ENCODE peak calls at places on chromosome 6, in five cellular contexts. T is GM23338, L is neural progenitor cell, V is GM23248, U is HCT116. Z is an unnamed sample.

GRCh38 chr6:43436577-43437282 is 9.4 kb downstream of the ABCC10 start:
- DNase-seq in L (no peak), V (peak), U (no peak), T (no peak), Z (peak)

GRCh38 chr6:98947411-98948292 is at the start of gene FBXL4:
- DNase-seq in T (peak), U (peak), L (peak), V (peak), Z (peak)

GRCh38 chr6:116330511-116330910 is 40.2 kb upstream of the DSE start:
- DNase-seq in U (no peak), T (no peak), V (peak), L (no peak), Z (no peak)

GRCh38 chr6:69933239-69933638 is 66.9 kb downstream of the COL19A1 start:
- DNase-seq in V (peak), L (no peak), T (peak), U (no peak), Z (no peak)

GRCh38 chr6:53744321-53744720 is 50.5 kb upstream of the LRRC1 start:
- DNase-seq in V (no peak), T (no peak), U (no peak), L (no peak), Z (peak)

GRCh38 chr6:20845592-20845991 is 311.3 kb downstream of the CDKAL1 start:
- DNase-seq in V (no peak), L (no peak), U (no peak), T (no peak), Z (no peak)

GRCh38 chr6:135145509-135145865 is 35.6 kb upstream of the MYB start:
- DNase-seq in U (no peak), L (no peak), V (peak), T (no peak), Z (no peak)

GRCh38 chr6:14372738-14373484 is 255.3 kb downstream of the CD83 start:
- DNase-seq in V (no peak), T (no peak), L (no peak), U (no peak), Z (no peak)

GRCh38 chr6:40473026-40473425 is 114.1 kb downstream of the LRFN2 start:
- DNase-seq in T (no peak), L (no peak), V (no peak), U (no peak), Z (no peak)

GRCh38 chr6:133893324-133893692 is 4.4 kb downstream of the TCF21 start:
- DNase-seq in T (no peak), U (no peak), V (no peak), L (no peak), Z (no peak)
- H3K4me3 ChIP-seq in T (peak), U (no peak), V (no peak), L (peak), Z (no peak)

DNA sequence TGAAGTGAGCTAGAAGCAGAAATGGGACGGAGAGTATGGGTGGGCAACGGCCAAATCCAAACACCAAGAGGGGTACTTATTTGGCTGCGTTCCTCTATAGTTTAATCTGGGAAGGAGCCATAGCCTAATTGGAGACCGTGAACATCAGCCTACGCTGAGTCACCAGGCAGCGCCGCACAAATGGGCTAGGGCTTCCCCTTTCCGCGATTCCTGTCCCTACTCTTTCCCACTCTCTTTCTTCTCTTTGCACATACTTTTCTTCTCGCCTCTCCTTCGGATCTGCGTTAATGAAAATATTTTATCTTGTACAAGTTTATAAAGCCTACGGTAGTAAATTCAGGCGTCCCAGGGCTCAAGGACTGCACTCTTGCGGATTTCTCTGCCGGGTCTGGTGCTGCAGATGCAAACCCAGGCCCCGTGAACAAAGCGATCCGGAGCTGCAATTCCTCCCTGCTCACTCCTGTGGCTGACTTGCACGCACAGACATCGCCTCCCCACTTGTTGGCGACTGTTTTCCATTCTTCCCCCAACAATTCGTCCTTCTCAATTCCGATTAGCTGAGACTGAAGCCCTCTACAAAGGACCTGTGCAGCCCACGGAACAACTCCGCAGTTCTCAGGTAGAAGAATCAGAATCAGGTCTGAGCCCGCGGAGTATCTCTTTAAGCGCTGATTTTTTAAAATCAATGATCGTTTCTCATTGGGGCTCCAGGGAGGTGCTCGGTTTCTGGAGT is 4.2 kb upstream of the TBX18 start:
- DNase-seq in U (no peak), L (peak), V (peak), T (peak), Z (no peak)
- TF ChIP-seq EZH2 in U (no peak), L (peak), V (peak), T (peak), Z (peak)

GRCh38 chr6:16683524-16684194 is 77.6 kb downstream of the ATXN1 start:
- DNase-seq in L (no peak), V (peak), T (no peak), U (peak), Z (no peak)
- TF ChIP-seq EZH2phosphoT487 in L (no peak), V (no peak), T (no peak), U (no peak), Z (no peak)

GRCh38 chr6:88882536-88882935 is 80.9 kb downstream of the RNGTT start:
- DNase-seq in U (no peak), L (peak), V (no peak), T (peak), Z (no peak)
- H3K4me3 ChIP-seq in U (no peak), L (no peak), V (no peak), T (no peak), Z (no peak)

GRCh38 chr6:28635547-28636158 is 110.0 kb downstream of the GPX5 start:
- DNase-seq in U (no peak), L (peak), V (peak), T (peak), Z (no peak)
- TF ChIP-seq EZH2 in U (no peak), L (peak), V (no peak), T (no peak), Z (no peak)

DNA sequence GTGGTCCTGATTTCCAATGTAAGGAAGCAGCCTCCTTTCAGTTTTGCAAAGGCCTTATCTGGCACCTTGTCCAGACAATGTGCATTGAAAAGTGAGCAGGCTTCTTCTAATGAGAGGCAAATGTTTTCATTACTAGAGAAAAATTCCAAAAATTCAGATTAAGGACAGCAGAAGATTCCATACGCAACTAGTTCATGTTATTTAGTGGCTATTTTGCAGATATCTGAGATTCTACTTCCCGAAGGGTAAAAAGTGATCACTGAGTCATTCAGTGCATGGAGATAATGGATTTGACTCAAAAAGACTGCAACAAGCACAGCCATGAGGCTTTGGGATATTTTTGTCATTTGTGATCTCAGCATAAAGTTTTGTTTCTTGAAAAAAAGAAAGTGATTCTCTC is 29.9 kb downstream of the METTL24 start:
- DNase-seq in T (no peak), V (peak), U (no peak), L (no peak), Z (no peak)
- TF ChIP-seq EZH2phosphoT487 in T (no peak), V (no peak), U (no peak), L (no peak), Z (no peak)

GRCh38 chr6:39260953-39261352 is 31.7 kb upstream of the KCNK5 start:
- DNase-seq in T (no peak), L (no peak), V (no peak), U (no peak), Z (no peak)

GRCh38 chr6:39260451-39260850 is 31.2 kb upstream of the KCNK5 start:
- DNase-seq in U (no peak), L (no peak), V (no peak), T (no peak), Z (no peak)

GRCh38 chr6:39266782-39267355 is 37.6 kb upstream of the KCNK5 start:
- DNase-seq in U (no peak), V (no peak), T (no peak), L (no peak), Z (no peak)

GRCh38 chr6:39266375-39266774 is 37.1 kb upstream of the KCNK5 start:
- DNase-seq in T (no peak), L (no peak), U (no peak), V (no peak), Z (no peak)

DNA sequence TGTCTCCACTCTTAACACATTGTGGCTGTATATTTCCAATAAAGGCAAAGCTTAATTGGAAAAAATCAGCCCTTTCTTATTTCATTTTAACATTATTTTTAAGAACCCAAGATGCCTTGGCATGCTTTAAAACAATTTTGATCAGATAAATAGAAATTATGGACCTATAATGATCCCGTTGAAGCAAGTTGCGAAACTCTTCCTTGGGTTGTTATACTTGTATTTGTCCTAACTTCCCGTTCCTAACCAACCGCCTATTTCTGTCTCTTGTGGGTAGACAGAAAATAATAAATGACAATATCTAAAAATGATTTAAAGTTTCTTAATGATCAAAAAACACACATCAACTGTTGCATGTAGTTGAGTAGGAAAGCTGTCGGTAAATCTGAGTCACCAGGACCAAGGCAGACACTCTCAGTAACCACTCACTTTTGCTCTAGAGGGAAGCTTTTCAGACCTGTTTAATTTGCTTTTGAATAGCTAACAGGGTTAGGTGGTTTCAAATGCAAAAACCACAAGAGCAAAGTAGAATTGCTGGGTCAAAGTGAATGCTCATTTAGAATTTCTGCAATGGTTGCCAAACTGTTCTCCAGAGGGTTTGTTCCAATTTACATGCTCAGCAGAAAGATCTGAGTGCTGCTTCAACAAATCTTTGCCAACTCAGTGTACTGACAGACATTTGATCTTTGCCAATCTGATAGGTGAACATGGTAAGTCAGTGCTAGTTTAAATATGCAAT is 34.2 kb upstream of the KCNK5 start:
- DNase-seq in T (peak), L (no peak), V (no peak), U (no peak), Z (no peak)
- H3K4me3 ChIP-seq in T (no peak), L (no peak), V (no peak), U (no peak), Z (no peak)

GRCh38 chr6:105646391-105646867 is 243.5 kb upstream of the PREP start:
- DNase-seq in T (no peak), V (peak), L (no peak), U (no peak), Z (no peak)
- TF ChIP-seq EZH2 in T (no peak), V (no peak), L (no peak), U (no peak), Z (no peak)

DNA sequence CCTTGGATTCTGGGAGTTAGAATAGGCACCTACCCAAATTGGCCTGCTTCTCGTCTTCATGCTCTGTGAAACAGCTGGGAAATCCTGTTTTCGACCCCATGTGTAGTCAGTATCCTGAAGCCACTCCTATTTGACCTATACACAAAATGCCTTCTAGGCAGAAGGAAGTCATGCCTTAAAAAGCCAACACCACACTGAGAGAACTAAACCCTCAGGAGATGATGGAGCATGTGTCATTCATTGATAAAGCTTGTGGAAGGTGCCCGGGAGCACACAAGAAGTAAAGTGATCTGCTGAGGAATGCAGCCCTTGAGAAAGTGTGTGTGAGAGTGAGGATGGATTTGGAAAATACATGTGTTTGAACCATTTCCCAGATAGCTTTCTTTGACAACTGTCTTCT is 170.9 kb downstream of the KLHL32 start:
- DNase-seq in V (peak), U (no peak), T (no peak), L (no peak), Z (no peak)
- TF ChIP-seq EZH2phosphoT487 in V (no peak), U (no peak), T (no peak), L (no peak), Z (no peak)

GRCh38 chr6:108565091-108565766 is 4.5 kb downstream of the FOXO3 start:
- DNase-seq in T (no peak), L (no peak), U (no peak), V (peak), Z (no peak)

GRCh38 chr6:108568101-108568500 is 7.4 kb downstream of the FOXO3 start:
- DNase-seq in L (no peak), U (no peak), V (no peak), T (no peak), Z (no peak)

GRCh38 chr6:108565893-108566292 is 5.2 kb downstream of the FOXO3 start:
- DNase-seq in V (peak), L (no peak), U (no peak), T (no peak), Z (no peak)

GRCh38 chr6:108564178-108564577 is 3.5 kb downstream of the FOXO3 start:
- DNase-seq in V (peak), T (no peak), L (no peak), U (peak), Z (no peak)

DNA sequence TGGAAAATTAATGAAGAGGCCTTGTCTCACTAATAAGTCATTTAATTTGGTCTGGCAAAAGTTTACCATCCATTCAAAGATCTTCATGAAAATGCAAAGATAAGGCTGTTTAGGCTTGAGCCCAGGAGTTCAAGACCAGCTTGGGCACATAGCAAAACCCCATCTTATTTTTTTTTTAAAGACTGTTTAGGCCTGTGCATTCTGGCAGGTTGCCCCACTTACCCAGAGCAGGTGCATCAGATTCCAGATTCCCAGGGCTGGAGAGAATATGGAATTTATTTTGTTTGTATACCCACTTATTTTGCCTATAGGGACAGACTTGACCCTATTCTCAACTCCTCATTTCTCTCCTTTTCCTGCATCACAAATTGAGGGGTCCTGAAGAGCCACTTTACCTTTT is 5.7 kb downstream of the FOXO3 start:
- DNase-seq in T (no peak), V (no peak), U (no peak), L (no peak), Z (no peak)
- H3K4me3 ChIP-seq in T (no peak), V (peak), U (no peak), L (no peak), Z (no peak)